ENCODE peak calls at places on chromosome 11, in six cellular contexts. One of them, this sample, is unnamed.

GRCh38 chr11:75576445-75577049 is 14.5 kb downstream of the SERPINH1 start:
- DNase-seq in AG04450: no peak
- DNase-seq in hippocampal formation: no peak
- DNase-seq in stimulated activated CD4-positive, alpha-beta T cell treated with anti-CD3 and anti-CD28 coated beads, TNF-alpha, amount 100 ng/mL, for 4 hours: no peak
- DNase-seq in Daoy: peak; percentile 59
- DNase-seq in stimulated activated CD8-positive, alpha-beta memory T cell treated with anti-CD3 and anti-CD28 coated beads, Interleukin-4, amount 100 ng/mL, for 24 hours: no peak
- DNase-seq in this sample: no peak

GRCh38 chr11:119615003-119615878 is 113.8 kb downstream of the NECTIN1 start:
- DNase-seq in stimulated activated CD8-positive, alpha-beta memory T cell treated with anti-CD3 and anti-CD28 coated beads, Interleukin-4, amount 100 ng/mL, for 24 hours: no peak
- DNase-seq in hippocampal formation: peak; percentile 77
- DNase-seq in stimulated activated CD4-positive, alpha-beta T cell treated with anti-CD3 and anti-CD28 coated beads, TNF-alpha, amount 100 ng/mL, for 4 hours: no peak
- DNase-seq in AG04450: peak; percentile 53
- DNase-seq in Daoy: peak; percentile 79
- DNase-seq in this sample: no peak

GRCh38 chr11:122791836-122792235 is 46.5 kb upstream of the CRTAM start:
- DNase-seq in stimulated activated CD8-positive, alpha-beta memory T cell treated with anti-CD3 and anti-CD28 coated beads, Interleukin-4, amount 100 ng/mL, for 24 hours: no peak
- DNase-seq in hippocampal formation: no peak
- DNase-seq in stimulated activated CD4-positive, alpha-beta T cell treated with anti-CD3 and anti-CD28 coated beads, TNF-alpha, amount 100 ng/mL, for 4 hours: no peak
- DNase-seq in Daoy: peak; percentile 63
- DNase-seq in AG04450: peak; percentile 30
- DNase-seq in this sample: no peak

GRCh38 chr11:86274503-86274902 is 27.5 kb upstream of the HIKESHI start:
- DNase-seq in AG04450: no peak
- DNase-seq in hippocampal formation: no peak
- DNase-seq in stimulated activated CD8-positive, alpha-beta memory T cell treated with anti-CD3 and anti-CD28 coated beads, Interleukin-4, amount 100 ng/mL, for 24 hours: no peak
- DNase-seq in Daoy: no peak
- DNase-seq in stimulated activated CD4-positive, alpha-beta T cell treated with anti-CD3 and anti-CD28 coated beads, TNF-alpha, amount 100 ng/mL, for 4 hours: no peak
- DNase-seq in this sample: no peak

GRCh38 chr11:130488187-130489026 is 40.0 kb downstream of the ADAMTS15 start:
- DNase-seq in hippocampal formation: no peak
- DNase-seq in AG04450: no peak
- DNase-seq in stimulated activated CD4-positive, alpha-beta T cell treated with anti-CD3 and anti-CD28 coated beads, TNF-alpha, amount 100 ng/mL, for 4 hours: no peak
- DNase-seq in Daoy: no peak
- DNase-seq in stimulated activated CD8-positive, alpha-beta memory T cell treated with anti-CD3 and anti-CD28 coated beads, Interleukin-4, amount 100 ng/mL, for 24 hours: no peak
- DNase-seq in this sample: no peak

GRCh38 chr11:16252373-16252772 is 104.0 kb downstream of the SOX6 start:
- DNase-seq in hippocampal formation: no peak
- DNase-seq in stimulated activated CD8-positive, alpha-beta memory T cell treated with anti-CD3 and anti-CD28 coated beads, Interleukin-4, amount 100 ng/mL, for 24 hours: no peak
- DNase-seq in AG04450: no peak
- DNase-seq in Daoy: peak; percentile 1
- DNase-seq in stimulated activated CD4-positive, alpha-beta T cell treated with anti-CD3 and anti-CD28 coated beads, TNF-alpha, amount 100 ng/mL, for 4 hours: no peak
- DNase-seq in this sample: no peak

GRCh38 chr11:117039270-117039669 is 59.0 kb downstream of the SIK3 start:
- DNase-seq in stimulated activated CD8-positive, alpha-beta memory T cell treated with anti-CD3 and anti-CD28 coated beads, Interleukin-4, amount 100 ng/mL, for 24 hours: no peak
- DNase-seq in stimulated activated CD4-positive, alpha-beta T cell treated with anti-CD3 and anti-CD28 coated beads, TNF-alpha, amount 100 ng/mL, for 4 hours: no peak
- DNase-seq in Daoy: no peak
- DNase-seq in hippocampal formation: no peak
- DNase-seq in AG04450: no peak
- DNase-seq in this sample: no peak

GRCh38 chr11:78149646-78150045 is 10.2 kb upstream of the ALG8 start:
- DNase-seq in AG04450: peak; percentile 47
- DNase-seq in hippocampal formation: peak; percentile 28
- DNase-seq in stimulated activated CD8-positive, alpha-beta memory T cell treated with anti-CD3 and anti-CD28 coated beads, Interleukin-4, amount 100 ng/mL, for 24 hours: no peak
- DNase-seq in stimulated activated CD4-positive, alpha-beta T cell treated with anti-CD3 and anti-CD28 coated beads, TNF-alpha, amount 100 ng/mL, for 4 hours: no peak
- DNase-seq in Daoy: no peak
- DNase-seq in this sample: no peak

GRCh38 chr11:65373839-65374580 is 8.4 kb downstream of the SLC25A45 start:
- DNase-seq in AG04450: no peak
- DNase-seq in Daoy: no peak
- DNase-seq in hippocampal formation: no peak
- DNase-seq in stimulated activated CD8-positive, alpha-beta memory T cell treated with anti-CD3 and anti-CD28 coated beads, Interleukin-4, amount 100 ng/mL, for 24 hours: no peak
- DNase-seq in stimulated activated CD4-positive, alpha-beta T cell treated with anti-CD3 and anti-CD28 coated beads, TNF-alpha, amount 100 ng/mL, for 4 hours: no peak
- DNase-seq in this sample: no peak

GRCh38 chr11:122120096-122120495 is 4.1 kb upstream of the BLID start:
- DNase-seq in hippocampal formation: no peak
- DNase-seq in AG04450: no peak
- DNase-seq in Daoy: no peak
- DNase-seq in stimulated activated CD8-positive, alpha-beta memory T cell treated with anti-CD3 and anti-CD28 coated beads, Interleukin-4, amount 100 ng/mL, for 24 hours: no peak
- DNase-seq in stimulated activated CD4-positive, alpha-beta T cell treated with anti-CD3 and anti-CD28 coated beads, TNF-alpha, amount 100 ng/mL, for 4 hours: no peak
- DNase-seq in this sample: no peak